ENCODE peak calls at places on chromosome 18, in five cellular contexts. I, V, D, S and W are unnamed samples.

GRCh38 chr18:68241881-68242280 is 473.0 kb downstream of the TMX3 start:
- DNase-seq in I (no peak), V (no peak), D (no peak), S (no peak), W (no peak)

GRCh38 chr18:37248281-37248680 is 317.3 kb downstream of the CELF4 start:
- DNase-seq in I (no peak), V (no peak), D (no peak), S (no peak), W (no peak)

GRCh38 chr18:63570721-63571120 is 16.4 kb upstream of the SERPINB13 start:
- DNase-seq in I (no peak), V (no peak), D (peak), S (no peak), W (no peak)

GRCh38 chr18:48714873-48715272 is 176.0 kb downstream of the CTIF start:
- DNase-seq in I (no peak), V (no peak), D (no peak), S (no peak), W (no peak)

GRCh38 chr18:3525870-3526420 is 76.0 kb downstream of the TGIF1 start:
- DNase-seq in I (peak), V (no peak), D (no peak), S (peak), W (no peak)

GRCh38 chr18:71707985-71708500 is 836.1 kb downstream of the CBLN2 start:
- DNase-seq in I (no peak), V (no peak), D (no peak), S (no peak), W (no peak)

GRCh38 chr18:76351961-76352581 is 143.0 kb downstream of the ZNF516 start:
- DNase-seq in I (peak), V (no peak), D (peak), S (no peak), W (no peak)

GRCh38 chr18:23701017-23701416 is 11.8 kb downstream of the LAMA3 start:
- DNase-seq in I (no peak), V (no peak), D (no peak), S (no peak), W (no peak)

GRCh38 chr18:11733031-11733430 is 44.0 kb downstream of the GNAL start:
- DNase-seq in I (peak), V (peak), D (peak), S (peak), W (peak)

GRCh38 chr18:63505566-63506335 is 29.0 kb downstream of the SERPINB5 start:
- DNase-seq in I (no peak), V (peak), D (peak), S (no peak), W (no peak)